ENCODE peak calls at places on chromosomes 6 and 20, in eight cellular contexts. One of them, this sample, is unnamed. For H3K9me3, the result is how much of the 10 kb centered on the place peaks cover.

GRCh38 chr20:7657569-7657968 is 282.7 kb downstream of the HAO1 start:
- DNase-seq in sigmoid colon: no peak
- DNase-seq in CD8-positive, alpha-beta T cell: no peak
- DNase-seq in right cardiac atrium: no peak
- DNase-seq in WERI-Rb-1: no peak
- DNase-seq in IMR-90: no peak
- DNase-seq in CD4-positive, alpha-beta T cell: no peak
- DNase-seq in cardiac muscle cell: no peak
- DNase-seq in this sample: no peak

GRCh38 chr6:82987951-82988350 is 77.7 kb downstream of the UBE3D start:
- DNase-seq in sigmoid colon: no peak
- DNase-seq in CD8-positive, alpha-beta T cell: no peak
- DNase-seq in right cardiac atrium: no peak
- DNase-seq in WERI-Rb-1: no peak
- DNase-seq in IMR-90: no peak
- DNase-seq in CD4-positive, alpha-beta T cell: no peak
- DNase-seq in cardiac muscle cell: no peak
- DNase-seq in this sample: no peak

GRCh38 chr6:82691997-82692396 is 328.4 kb downstream of the TPBG start:
- DNase-seq in sigmoid colon: no peak
- DNase-seq in CD8-positive, alpha-beta T cell: no peak
- DNase-seq in right cardiac atrium: no peak
- DNase-seq in WERI-Rb-1: no peak
- DNase-seq in IMR-90: no peak
- DNase-seq in CD4-positive, alpha-beta T cell: no peak
- DNase-seq in cardiac muscle cell: no peak
- DNase-seq in this sample: no peak

GRCh38 chr20:64077876-64078551 is 1.3 kb downstream of the RGS19 start:
- DNase-seq in sigmoid colon: no peak
- DNase-seq in CD8-positive, alpha-beta T cell: peak
- DNase-seq in right cardiac atrium: peak
- DNase-seq in WERI-Rb-1: no peak
- DNase-seq in IMR-90: no peak
- DNase-seq in CD4-positive, alpha-beta T cell: peak
- DNase-seq in cardiac muscle cell: no peak
- DNase-seq in this sample: no peak

GRCh38 chr6:45438156-45438555 is 60.4 kb upstream of the SUPT3H start:
- DNase-seq in sigmoid colon: no peak
- DNase-seq in CD8-positive, alpha-beta T cell: no peak
- DNase-seq in right cardiac atrium: no peak
- DNase-seq in WERI-Rb-1: no peak
- DNase-seq in IMR-90: no peak
- DNase-seq in CD4-positive, alpha-beta T cell: no peak
- DNase-seq in cardiac muscle cell: no peak
- DNase-seq in this sample: no peak

GRCh38 chr6:108556864-108557493 is 3.7 kb upstream of the FOXO3 start:
- DNase-seq in sigmoid colon: no peak
- DNase-seq in CD8-positive, alpha-beta T cell: no peak
- DNase-seq in right cardiac atrium: no peak
- DNase-seq in WERI-Rb-1: no peak
- DNase-seq in IMR-90: peak
- DNase-seq in CD4-positive, alpha-beta T cell: no peak
- DNase-seq in cardiac muscle cell: no peak
- DNase-seq in this sample: no peak

GRCh38 chr6:142855877-142856606 is 88.9 kb downstream of the HIVEP2 start:
- DNase-seq in sigmoid colon: no peak
- DNase-seq in CD8-positive, alpha-beta T cell: peak
- DNase-seq in right cardiac atrium: no peak
- DNase-seq in WERI-Rb-1: no peak
- DNase-seq in IMR-90: no peak
- DNase-seq in CD4-positive, alpha-beta T cell: no peak
- DNase-seq in cardiac muscle cell: no peak
- DNase-seq in this sample: no peak

GRCh38 chr6:151339369-151339768 is 52.0 kb downstream of the ZBTB2 start:
- DNase-seq in sigmoid colon: no peak
- DNase-seq in CD8-positive, alpha-beta T cell: no peak
- DNase-seq in right cardiac atrium: no peak
- DNase-seq in WERI-Rb-1: no peak
- DNase-seq in IMR-90: no peak
- DNase-seq in CD4-positive, alpha-beta T cell: no peak
- DNase-seq in cardiac muscle cell: no peak
- DNase-seq in this sample: no peak

GRCh38 chr6:165943908-165944307 is 223.7 kb downstream of the TBXT start:
- DNase-seq in sigmoid colon: no peak
- DNase-seq in CD8-positive, alpha-beta T cell: no peak
- DNase-seq in right cardiac atrium: no peak
- DNase-seq in WERI-Rb-1: no peak
- DNase-seq in IMR-90: no peak
- DNase-seq in CD4-positive, alpha-beta T cell: no peak
- DNase-seq in cardiac muscle cell: no peak
- DNase-seq in this sample: no peak

GRCh38 chr6:15653581-15653980 is 9.2 kb downstream of the DTNBP1 start:
- DNase-seq in sigmoid colon: no peak
- DNase-seq in CD8-positive, alpha-beta T cell: no peak
- DNase-seq in right cardiac atrium: no peak
- DNase-seq in WERI-Rb-1: no peak
- DNase-seq in IMR-90: no peak
- DNase-seq in CD4-positive, alpha-beta T cell: no peak
- DNase-seq in cardiac muscle cell: no peak
- DNase-seq in this sample: no peak

GRCh38 chr6:43933111-43933885 is 163.3 kb downstream of the VEGFA start:
- DNase-seq in sigmoid colon: peak
- DNase-seq in CD8-positive, alpha-beta T cell: no peak
- DNase-seq in right cardiac atrium: no peak
- DNase-seq in WERI-Rb-1: peak
- DNase-seq in IMR-90: peak
- DNase-seq in CD4-positive, alpha-beta T cell: no peak
- DNase-seq in cardiac muscle cell: no peak
- DNase-seq in this sample: no peak

GRCh38 chr6:34237722-34238506 is 1.2 kb downstream of the HMGA1 start:
- DNase-seq in sigmoid colon: peak
- DNase-seq in CD8-positive, alpha-beta T cell: peak
- DNase-seq in right cardiac atrium: peak
- DNase-seq in WERI-Rb-1: peak
- DNase-seq in IMR-90: peak
- DNase-seq in CD4-positive, alpha-beta T cell: peak
- DNase-seq in cardiac muscle cell: peak
- DNase-seq in this sample: peak

GRCh38 chr6:7163661-7164071 is 55.9 kb downstream of the RREB1 start:
- DNase-seq in sigmoid colon: no peak
- DNase-seq in CD8-positive, alpha-beta T cell: no peak
- DNase-seq in right cardiac atrium: no peak
- DNase-seq in WERI-Rb-1: no peak
- DNase-seq in IMR-90: no peak
- DNase-seq in CD4-positive, alpha-beta T cell: no peak
- DNase-seq in cardiac muscle cell: no peak
- DNase-seq in this sample: no peak

GRCh38 chr6:90421656-90422055 is 125.0 kb upstream of the BACH2 start:
- DNase-seq in sigmoid colon: no peak
- DNase-seq in CD8-positive, alpha-beta T cell: no peak
- DNase-seq in right cardiac atrium: no peak
- DNase-seq in WERI-Rb-1: no peak
- DNase-seq in IMR-90: no peak
- DNase-seq in CD4-positive, alpha-beta T cell: no peak
- DNase-seq in cardiac muscle cell: no peak
- DNase-seq in this sample: no peak

GRCh38 chr20:36101201-36101600 is 53.3 kb upstream of the EPB41L1 start:
- DNase-seq in sigmoid colon: no peak
- DNase-seq in CD8-positive, alpha-beta T cell: no peak
- DNase-seq in right cardiac atrium: no peak
- DNase-seq in WERI-Rb-1: peak
- DNase-seq in IMR-90: no peak
- DNase-seq in CD4-positive, alpha-beta T cell: no peak
- DNase-seq in cardiac muscle cell: peak
- DNase-seq in this sample: no peak

GRCh38 chr6:105594821-105595220 is 191.9 kb upstream of the PREP start:
- DNase-seq in sigmoid colon: no peak
- DNase-seq in CD8-positive, alpha-beta T cell: no peak
- DNase-seq in right cardiac atrium: no peak
- DNase-seq in WERI-Rb-1: no peak
- DNase-seq in IMR-90: peak
- DNase-seq in CD4-positive, alpha-beta T cell: no peak
- DNase-seq in cardiac muscle cell: no peak
- DNase-seq in this sample: no peak

GRCh38 chr6:30041821-30042220 is 19.2 kb upstream of the POLR1H start:
- DNase-seq in sigmoid colon: no peak
- DNase-seq in CD8-positive, alpha-beta T cell: no peak
- DNase-seq in right cardiac atrium: no peak
- DNase-seq in WERI-Rb-1: peak
- DNase-seq in IMR-90: no peak
- DNase-seq in CD4-positive, alpha-beta T cell: no peak
- DNase-seq in cardiac muscle cell: no peak
- DNase-seq in this sample: no peak

GRCh38 chr20:1619861-1620444 is at the start of gene SIRPB1:
- DNase-seq in sigmoid colon: no peak
- DNase-seq in CD8-positive, alpha-beta T cell: no peak
- DNase-seq in right cardiac atrium: peak
- DNase-seq in WERI-Rb-1: no peak
- DNase-seq in IMR-90: peak
- DNase-seq in CD4-positive, alpha-beta T cell: no peak
- DNase-seq in cardiac muscle cell: no peak
- DNase-seq in this sample: peak

GRCh38 chr20:32110727-32111126 is 1.2 kb downstream of the TM9SF4 start:
- DNase-seq in sigmoid colon: no peak
- DNase-seq in CD8-positive, alpha-beta T cell: no peak
- DNase-seq in right cardiac atrium: no peak
- DNase-seq in WERI-Rb-1: no peak
- DNase-seq in IMR-90: no peak
- DNase-seq in CD4-positive, alpha-beta T cell: no peak
- DNase-seq in cardiac muscle cell: no peak
- DNase-seq in this sample: no peak

GRCh38 chr20:18005170-18005989 is 36.6 kb downstream of the MGME1 start:
- DNase-seq in sigmoid colon: no peak
- DNase-seq in CD8-positive, alpha-beta T cell: no peak
- DNase-seq in right cardiac atrium: no peak
- DNase-seq in WERI-Rb-1: no peak
- DNase-seq in IMR-90: no peak
- DNase-seq in CD4-positive, alpha-beta T cell: no peak
- DNase-seq in cardiac muscle cell: no peak
- DNase-seq in this sample: peak

GRCh38 chr6:123589317-123589716 is 47.4 kb downstream of the TRDN start:
- DNase-seq in sigmoid colon: no peak
- DNase-seq in CD8-positive, alpha-beta T cell: no peak
- DNase-seq in right cardiac atrium: no peak
- DNase-seq in WERI-Rb-1: no peak
- DNase-seq in IMR-90: no peak
- DNase-seq in CD4-positive, alpha-beta T cell: no peak
- DNase-seq in cardiac muscle cell: no peak
- DNase-seq in this sample: no peak

GRCh38 chr6:41694815-41695536 is 40.4 kb downstream of the TFEB start:
- DNase-seq in sigmoid colon: no peak
- DNase-seq in CD8-positive, alpha-beta T cell: no peak
- DNase-seq in right cardiac atrium: no peak
- DNase-seq in WERI-Rb-1: no peak
- DNase-seq in IMR-90: peak
- DNase-seq in CD4-positive, alpha-beta T cell: no peak
- DNase-seq in cardiac muscle cell: no peak
- DNase-seq in this sample: no peak
- H3K27ac ChIP-seq in sigmoid colon: no peak
- H3K27ac ChIP-seq in CD8-positive, alpha-beta T cell: no peak
- H3K27ac ChIP-seq in right cardiac atrium: no peak
- H3K27ac ChIP-seq in WERI-Rb-1: no peak
- H3K27ac ChIP-seq in IMR-90: no peak
- H3K27ac ChIP-seq in CD4-positive, alpha-beta T cell: no peak
- H3K27ac ChIP-seq in cardiac muscle cell: no peak
- H3K27ac ChIP-seq in this sample: no peak

DNA sequence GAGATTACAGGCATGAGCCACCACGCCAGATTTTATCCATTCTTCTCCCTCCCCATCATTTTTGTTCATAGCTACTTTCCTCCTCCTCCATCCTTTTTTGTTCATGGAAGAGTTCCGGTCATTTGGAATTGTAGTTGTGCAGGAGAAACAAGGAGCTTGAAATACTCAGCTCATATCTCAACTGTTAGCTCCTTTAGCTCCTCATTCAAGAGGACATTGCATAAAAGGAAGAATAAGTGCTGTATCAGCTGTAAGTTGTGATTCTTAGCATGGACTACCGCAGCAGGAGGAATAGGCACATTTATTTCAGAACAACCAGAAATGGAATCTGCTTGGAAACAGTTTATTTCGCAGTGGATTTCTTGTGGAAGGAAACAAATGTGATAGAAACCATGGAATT is 7.6 kb downstream of the STXBP5 start:
- DNase-seq in sigmoid colon: no peak
- DNase-seq in CD8-positive, alpha-beta T cell: no peak
- DNase-seq in right cardiac atrium: no peak
- DNase-seq in WERI-Rb-1: no peak
- DNase-seq in IMR-90: no peak
- DNase-seq in CD4-positive, alpha-beta T cell: no peak
- DNase-seq in cardiac muscle cell: no peak
- DNase-seq in this sample: no peak
- H3K9me3 ChIP-seq in sigmoid colon: under half
- H3K9me3 ChIP-seq in CD8-positive, alpha-beta T cell: under half
- H3K9me3 ChIP-seq in right cardiac atrium: under half
- H3K9me3 ChIP-seq in WERI-Rb-1: under half
- H3K9me3 ChIP-seq in IMR-90: under half
- H3K9me3 ChIP-seq in CD4-positive, alpha-beta T cell: under half
- H3K9me3 ChIP-seq in cardiac muscle cell: under half
- H3K9me3 ChIP-seq in this sample: under half

GRCh38 chr6:52612336-52613096 is 35.7 kb upstream of the TRAM2 start:
- DNase-seq in sigmoid colon: no peak
- DNase-seq in CD8-positive, alpha-beta T cell: no peak
- DNase-seq in right cardiac atrium: no peak
- DNase-seq in WERI-Rb-1: no peak
- DNase-seq in IMR-90: peak
- DNase-seq in CD4-positive, alpha-beta T cell: no peak
- DNase-seq in cardiac muscle cell: no peak
- DNase-seq in this sample: no peak

GRCh38 chr6:52611833-52612232 is 35.0 kb upstream of the TRAM2 start:
- DNase-seq in sigmoid colon: no peak
- DNase-seq in CD8-positive, alpha-beta T cell: no peak
- DNase-seq in right cardiac atrium: no peak
- DNase-seq in WERI-Rb-1: no peak
- DNase-seq in IMR-90: no peak
- DNase-seq in CD4-positive, alpha-beta T cell: no peak
- DNase-seq in cardiac muscle cell: no peak
- DNase-seq in this sample: no peak

GRCh38 chr6:52617087-52617486 is 40.2 kb upstream of the TRAM2 start:
- DNase-seq in sigmoid colon: no peak
- DNase-seq in CD8-positive, alpha-beta T cell: no peak
- DNase-seq in right cardiac atrium: no peak
- DNase-seq in WERI-Rb-1: no peak
- DNase-seq in IMR-90: no peak
- DNase-seq in CD4-positive, alpha-beta T cell: no peak
- DNase-seq in cardiac muscle cell: no peak
- DNase-seq in this sample: no peak

GRCh38 chr6:52620055-52620905 is 43.4 kb upstream of the TRAM2 start:
- DNase-seq in sigmoid colon: no peak
- DNase-seq in CD8-positive, alpha-beta T cell: no peak
- DNase-seq in right cardiac atrium: no peak
- DNase-seq in WERI-Rb-1: no peak
- DNase-seq in IMR-90: no peak
- DNase-seq in CD4-positive, alpha-beta T cell: no peak
- DNase-seq in cardiac muscle cell: no peak
- DNase-seq in this sample: no peak

GRCh38 chr6:52616271-52616670 is 39.4 kb upstream of the TRAM2 start:
- DNase-seq in sigmoid colon: no peak
- DNase-seq in CD8-positive, alpha-beta T cell: no peak
- DNase-seq in right cardiac atrium: no peak
- DNase-seq in WERI-Rb-1: no peak
- DNase-seq in IMR-90: no peak
- DNase-seq in CD4-positive, alpha-beta T cell: no peak
- DNase-seq in cardiac muscle cell: no peak
- DNase-seq in this sample: no peak
- H3K27ac ChIP-seq in sigmoid colon: no peak
- H3K27ac ChIP-seq in CD8-positive, alpha-beta T cell: no peak
- H3K27ac ChIP-seq in right cardiac atrium: no peak
- H3K27ac ChIP-seq in WERI-Rb-1: no peak
- H3K27ac ChIP-seq in IMR-90: no peak
- H3K27ac ChIP-seq in CD4-positive, alpha-beta T cell: no peak
- H3K27ac ChIP-seq in cardiac muscle cell: no peak
- H3K27ac ChIP-seq in this sample: no peak

GRCh38 chr20:39904713-39905112 is 784.3 kb downstream of the MAFB start:
- DNase-seq in sigmoid colon: no peak
- DNase-seq in CD8-positive, alpha-beta T cell: no peak
- DNase-seq in right cardiac atrium: no peak
- DNase-seq in WERI-Rb-1: no peak
- DNase-seq in IMR-90: no peak
- DNase-seq in CD4-positive, alpha-beta T cell: no peak
- DNase-seq in cardiac muscle cell: no peak
- DNase-seq in this sample: no peak
- H3K9me3 ChIP-seq in sigmoid colon: under half
- H3K9me3 ChIP-seq in CD8-positive, alpha-beta T cell: under half
- H3K9me3 ChIP-seq in right cardiac atrium: under half
- H3K9me3 ChIP-seq in WERI-Rb-1: under half
- H3K9me3 ChIP-seq in IMR-90: under half
- H3K9me3 ChIP-seq in CD4-positive, alpha-beta T cell: under half
- H3K9me3 ChIP-seq in cardiac muscle cell: under half
- H3K9me3 ChIP-seq in this sample: under half